ENCODE peak calls at places on chromosomes 4 and X, in ten cellular contexts. One of them, this sample, is unnamed.

GRCh38 chr4:2937986-2938385 is 25.2 kb downstream of the NOP14 start:
- DNase-seq in A549: no peak
- DNase-seq in SK-N-SH: no peak
- DNase-seq in esophagus muscularis mucosa: no peak
- DNase-seq in keratinocyte: no peak
- DNase-seq in tibial nerve: no peak
- DNase-seq in prostate gland: no peak
- DNase-seq in esophagus squamous epithelium: no peak
- DNase-seq in upper lobe of left lung: peak
- DNase-seq in astrocyte: no peak
- DNase-seq in this sample: no peak

GRCh38 chrX:37652053-37652452 is 33.5 kb upstream of the XK start:
- DNase-seq in A549: no peak
- DNase-seq in SK-N-SH: no peak
- DNase-seq in esophagus muscularis mucosa: no peak
- DNase-seq in keratinocyte: no peak
- DNase-seq in tibial nerve: no peak
- DNase-seq in prostate gland: no peak
- DNase-seq in esophagus squamous epithelium: no peak
- DNase-seq in upper lobe of left lung: no peak
- DNase-seq in astrocyte: no peak
- DNase-seq in this sample: no peak

GRCh38 chr4:135032670-135033069 is 831.1 kb upstream of the PABPC4L start:
- DNase-seq in A549: no peak
- DNase-seq in SK-N-SH: no peak
- DNase-seq in esophagus muscularis mucosa: no peak
- DNase-seq in keratinocyte: no peak
- DNase-seq in tibial nerve: no peak
- DNase-seq in prostate gland: no peak
- DNase-seq in esophagus squamous epithelium: no peak
- DNase-seq in upper lobe of left lung: no peak
- DNase-seq in astrocyte: no peak
- DNase-seq in this sample: no peak

GRCh38 chr4:158775091-158775651 is 6.3 kb downstream of the FNIP2 start:
- DNase-seq in A549: no peak
- DNase-seq in SK-N-SH: no peak
- DNase-seq in esophagus muscularis mucosa: no peak
- DNase-seq in keratinocyte: no peak
- DNase-seq in tibial nerve: no peak
- DNase-seq in prostate gland: no peak
- DNase-seq in esophagus squamous epithelium: no peak
- DNase-seq in upper lobe of left lung: no peak
- DNase-seq in astrocyte: peak
- DNase-seq in this sample: peak

GRCh38 chr4:166675411-166675810 is 558.9 kb downstream of the SPOCK3 start:
- DNase-seq in A549: no peak
- DNase-seq in SK-N-SH: no peak
- DNase-seq in esophagus muscularis mucosa: no peak
- DNase-seq in keratinocyte: no peak
- DNase-seq in tibial nerve: peak
- DNase-seq in prostate gland: no peak
- DNase-seq in esophagus squamous epithelium: no peak
- DNase-seq in upper lobe of left lung: no peak
- DNase-seq in astrocyte: peak
- DNase-seq in this sample: no peak

GRCh38 chr4:173534439-173534838 is 4.4 kb upstream of the HAND2 start:
- DNase-seq in A549: no peak
- DNase-seq in SK-N-SH: peak
- DNase-seq in esophagus muscularis mucosa: no peak
- DNase-seq in keratinocyte: no peak
- DNase-seq in tibial nerve: no peak
- DNase-seq in prostate gland: no peak
- DNase-seq in esophagus squamous epithelium: no peak
- DNase-seq in upper lobe of left lung: no peak
- DNase-seq in astrocyte: no peak
- DNase-seq in this sample: no peak

GRCh38 chr4:1375761-1376322 is 28.8 kb downstream of the UVSSA start:
- DNase-seq in A549: no peak
- DNase-seq in SK-N-SH: no peak
- DNase-seq in esophagus muscularis mucosa: no peak
- DNase-seq in keratinocyte: no peak
- DNase-seq in tibial nerve: no peak
- DNase-seq in prostate gland: no peak
- DNase-seq in esophagus squamous epithelium: no peak
- DNase-seq in upper lobe of left lung: no peak
- DNase-seq in astrocyte: no peak
- DNase-seq in this sample: no peak

GRCh38 chrX:93319604-93320003 is 353.8 kb downstream of the NAP1L3 start:
- DNase-seq in A549: no peak
- DNase-seq in SK-N-SH: no peak
- DNase-seq in esophagus muscularis mucosa: no peak
- DNase-seq in keratinocyte: no peak
- DNase-seq in tibial nerve: no peak
- DNase-seq in prostate gland: no peak
- DNase-seq in esophagus squamous epithelium: no peak
- DNase-seq in upper lobe of left lung: no peak
- DNase-seq in astrocyte: no peak
- DNase-seq in this sample: no peak

GRCh38 chrX:2679534-2680485 is 11.3 kb upstream of the CD99 start:
- DNase-seq in A549: no peak
- DNase-seq in SK-N-SH: no peak
- DNase-seq in esophagus muscularis mucosa: no peak
- DNase-seq in keratinocyte: no peak
- DNase-seq in tibial nerve: no peak
- DNase-seq in prostate gland: peak
- DNase-seq in esophagus squamous epithelium: no peak
- DNase-seq in upper lobe of left lung: no peak
- DNase-seq in astrocyte: peak
- DNase-seq in this sample: no peak

GRCh38 chrX:8988456-8988855 is 45.5 kb downstream of the FAM9B start:
- DNase-seq in A549: no peak
- DNase-seq in SK-N-SH: no peak
- DNase-seq in esophagus muscularis mucosa: no peak
- DNase-seq in keratinocyte: peak
- DNase-seq in tibial nerve: no peak
- DNase-seq in prostate gland: peak
- DNase-seq in esophagus squamous epithelium: no peak
- DNase-seq in upper lobe of left lung: peak
- DNase-seq in astrocyte: peak
- DNase-seq in this sample: peak

GRCh38 chr4:87819281-87819919 is 13.4 kb upstream of the MEPE start:
- DNase-seq in A549: no peak
- DNase-seq in SK-N-SH: no peak
- DNase-seq in esophagus muscularis mucosa: no peak
- DNase-seq in keratinocyte: peak
- DNase-seq in tibial nerve: no peak
- DNase-seq in prostate gland: no peak
- DNase-seq in esophagus squamous epithelium: no peak
- DNase-seq in upper lobe of left lung: no peak
- DNase-seq in astrocyte: peak
- DNase-seq in this sample: no peak

GRCh38 chrX:130094712-130095111 is 15.6 kb downstream of the ELF4 start:
- DNase-seq in A549: no peak
- DNase-seq in SK-N-SH: no peak
- DNase-seq in esophagus muscularis mucosa: no peak
- DNase-seq in keratinocyte: no peak
- DNase-seq in tibial nerve: no peak
- DNase-seq in prostate gland: no peak
- DNase-seq in esophagus squamous epithelium: no peak
- DNase-seq in upper lobe of left lung: no peak
- DNase-seq in astrocyte: no peak
- DNase-seq in this sample: no peak

GRCh38 chr4:102778720-102779119 is 18.0 kb upstream of the MANBA start:
- DNase-seq in A549: no peak
- DNase-seq in SK-N-SH: no peak
- DNase-seq in esophagus muscularis mucosa: no peak
- DNase-seq in keratinocyte: no peak
- DNase-seq in tibial nerve: no peak
- DNase-seq in prostate gland: no peak
- DNase-seq in esophagus squamous epithelium: no peak
- DNase-seq in upper lobe of left lung: peak
- DNase-seq in astrocyte: no peak
- DNase-seq in this sample: peak

GRCh38 chr4:42995343-42995944 is 102.9 kb downstream of the GRXCR1 start:
- DNase-seq in A549: peak
- DNase-seq in SK-N-SH: peak
- DNase-seq in esophagus muscularis mucosa: no peak
- DNase-seq in keratinocyte: no peak
- DNase-seq in tibial nerve: no peak
- DNase-seq in prostate gland: no peak
- DNase-seq in esophagus squamous epithelium: no peak
- DNase-seq in upper lobe of left lung: no peak
- DNase-seq in astrocyte: peak
- DNase-seq in this sample: no peak

GRCh38 chr4:10461091-10461849 is 4.0 kb upstream of the ZNF518B start:
- DNase-seq in A549: peak
- DNase-seq in SK-N-SH: peak
- DNase-seq in esophagus muscularis mucosa: no peak
- DNase-seq in keratinocyte: no peak
- DNase-seq in tibial nerve: no peak
- DNase-seq in prostate gland: peak
- DNase-seq in esophagus squamous epithelium: no peak
- DNase-seq in upper lobe of left lung: peak
- DNase-seq in astrocyte: peak
- DNase-seq in this sample: peak

GRCh38 chr4:56646341-56646740 is 34.8 kb downstream of the HOPX start:
- DNase-seq in A549: no peak
- DNase-seq in SK-N-SH: no peak
- DNase-seq in esophagus muscularis mucosa: no peak
- DNase-seq in keratinocyte: no peak
- DNase-seq in tibial nerve: no peak
- DNase-seq in prostate gland: no peak
- DNase-seq in esophagus squamous epithelium: no peak
- DNase-seq in upper lobe of left lung: no peak
- DNase-seq in astrocyte: no peak
- DNase-seq in this sample: no peak

GRCh38 chr4:101122019-101122418 is 225.3 kb downstream of the PPP3CA start:
- DNase-seq in A549: no peak
- DNase-seq in SK-N-SH: no peak
- DNase-seq in esophagus muscularis mucosa: no peak
- DNase-seq in keratinocyte: no peak
- DNase-seq in tibial nerve: no peak
- DNase-seq in prostate gland: no peak
- DNase-seq in esophagus squamous epithelium: no peak
- DNase-seq in upper lobe of left lung: no peak
- DNase-seq in astrocyte: no peak
- DNase-seq in this sample: no peak

GRCh38 chrX:154779261-154779660 is 16.6 kb downstream of the DKC1 start:
- DNase-seq in A549: no peak
- DNase-seq in SK-N-SH: no peak
- DNase-seq in esophagus muscularis mucosa: no peak
- DNase-seq in keratinocyte: no peak
- DNase-seq in tibial nerve: no peak
- DNase-seq in prostate gland: no peak
- DNase-seq in esophagus squamous epithelium: no peak
- DNase-seq in upper lobe of left lung: no peak
- DNase-seq in astrocyte: peak
- DNase-seq in this sample: no peak

GRCh38 chr4:98092833-98093439 is 50.3 kb downstream of the STPG2 start:
- DNase-seq in A549: no peak
- DNase-seq in SK-N-SH: no peak
- DNase-seq in esophagus muscularis mucosa: no peak
- DNase-seq in keratinocyte: no peak
- DNase-seq in tibial nerve: no peak
- DNase-seq in prostate gland: no peak
- DNase-seq in esophagus squamous epithelium: no peak
- DNase-seq in upper lobe of left lung: no peak
- DNase-seq in astrocyte: peak
- DNase-seq in this sample: no peak
- TF ChIP-seq CTCF in A549: peak
- TF ChIP-seq CTCF in SK-N-SH: peak
- TF ChIP-seq CTCF in esophagus muscularis mucosa: no peak
- TF ChIP-seq CTCF in keratinocyte: no peak
- TF ChIP-seq CTCF in tibial nerve: no peak
- TF ChIP-seq CTCF in prostate gland: no peak
- TF ChIP-seq CTCF in esophagus squamous epithelium: no peak
- TF ChIP-seq CTCF in upper lobe of left lung: no peak
- TF ChIP-seq CTCF in astrocyte: peak
- TF ChIP-seq CTCF in this sample: no peak

GRCh38 chr4:6909970-6910339 is 329 bp downstream of the TBC1D14 start:
- DNase-seq in A549: peak
- DNase-seq in SK-N-SH: no peak
- DNase-seq in esophagus muscularis mucosa: no peak
- DNase-seq in keratinocyte: no peak
- DNase-seq in tibial nerve: no peak
- DNase-seq in prostate gland: no peak
- DNase-seq in esophagus squamous epithelium: no peak
- DNase-seq in upper lobe of left lung: no peak
- DNase-seq in astrocyte: no peak
- DNase-seq in this sample: peak
- H3K27ac ChIP-seq in A549: peak
- H3K27ac ChIP-seq in SK-N-SH: no peak
- H3K27ac ChIP-seq in esophagus muscularis mucosa: peak
- H3K27ac ChIP-seq in keratinocyte: no peak
- H3K27ac ChIP-seq in tibial nerve: peak
- H3K27ac ChIP-seq in prostate gland: peak
- H3K27ac ChIP-seq in esophagus squamous epithelium: peak
- H3K27ac ChIP-seq in upper lobe of left lung: peak
- H3K27ac ChIP-seq in astrocyte: no peak
- H3K27ac ChIP-seq in this sample: peak

DNA sequence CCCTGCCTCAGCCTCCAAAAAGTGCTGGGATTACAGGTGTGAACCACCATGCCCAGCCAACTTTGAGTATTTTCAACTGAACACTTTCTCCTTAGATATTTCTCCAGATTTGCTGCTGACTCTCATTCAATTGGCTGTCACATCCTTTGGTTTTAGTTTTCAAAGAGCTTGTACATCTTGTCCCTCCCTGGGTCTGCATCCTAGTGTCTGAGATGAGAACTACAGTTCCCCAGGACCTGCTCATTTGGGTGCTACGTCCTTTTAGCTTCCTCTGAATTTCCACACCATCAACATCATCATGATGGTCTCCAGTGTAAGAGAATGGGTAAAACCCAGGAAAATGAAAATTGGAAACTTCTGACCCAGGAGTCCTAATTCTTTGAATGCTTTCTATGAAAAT is 312.9 kb downstream of the NLGN4X start:
- DNase-seq in A549: no peak
- DNase-seq in SK-N-SH: no peak
- DNase-seq in esophagus muscularis mucosa: no peak
- DNase-seq in keratinocyte: no peak
- DNase-seq in tibial nerve: no peak
- DNase-seq in prostate gland: no peak
- DNase-seq in esophagus squamous epithelium: no peak
- DNase-seq in upper lobe of left lung: no peak
- DNase-seq in astrocyte: no peak
- DNase-seq in this sample: no peak
- TF ChIP-seq CTCF in A549: no peak
- TF ChIP-seq CTCF in SK-N-SH: no peak
- TF ChIP-seq CTCF in esophagus muscularis mucosa: no peak
- TF ChIP-seq CTCF in keratinocyte: no peak
- TF ChIP-seq CTCF in tibial nerve: no peak
- TF ChIP-seq CTCF in prostate gland: no peak
- TF ChIP-seq CTCF in esophagus squamous epithelium: no peak
- TF ChIP-seq CTCF in upper lobe of left lung: no peak
- TF ChIP-seq CTCF in astrocyte: no peak
- TF ChIP-seq CTCF in this sample: no peak

DNA sequence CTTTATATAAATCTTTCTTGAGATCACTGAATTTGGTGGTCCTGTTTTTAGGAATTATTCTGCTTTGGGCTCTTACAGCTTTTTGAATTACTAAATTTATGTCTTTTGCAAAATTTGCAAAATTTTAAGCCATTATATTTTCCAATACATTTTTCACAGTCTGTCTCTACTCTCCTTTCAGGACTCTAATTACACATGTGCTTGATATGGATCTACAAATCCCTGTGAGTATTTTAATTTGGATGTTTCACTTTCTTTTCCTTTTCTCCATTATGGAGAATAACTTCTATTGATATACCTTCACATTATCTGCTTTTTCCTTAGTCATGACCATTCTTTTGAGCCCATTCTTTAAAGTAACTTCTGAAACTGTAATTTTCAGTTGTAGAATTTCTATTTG is 315.4 kb downstream of the DCAF12L2 start:
- DNase-seq in A549: no peak
- DNase-seq in SK-N-SH: no peak
- DNase-seq in esophagus muscularis mucosa: no peak
- DNase-seq in keratinocyte: no peak
- DNase-seq in tibial nerve: no peak
- DNase-seq in prostate gland: no peak
- DNase-seq in esophagus squamous epithelium: no peak
- DNase-seq in upper lobe of left lung: no peak
- DNase-seq in astrocyte: no peak
- DNase-seq in this sample: no peak
- H3K27ac ChIP-seq in A549: no peak
- H3K27ac ChIP-seq in SK-N-SH: no peak
- H3K27ac ChIP-seq in esophagus muscularis mucosa: no peak
- H3K27ac ChIP-seq in keratinocyte: no peak
- H3K27ac ChIP-seq in tibial nerve: no peak
- H3K27ac ChIP-seq in prostate gland: no peak
- H3K27ac ChIP-seq in esophagus squamous epithelium: no peak
- H3K27ac ChIP-seq in upper lobe of left lung: no peak
- H3K27ac ChIP-seq in astrocyte: no peak
- H3K27ac ChIP-seq in this sample: no peak

This sample was measured in colonic mucosa.